ENCODE peak calls at places on chromosomes 16 and 17, in ten cellular contexts. One of them, this sample, is unnamed. For H3K9me3, the result is how much of the 10 kb centered on the place peaks cover.

GRCh38 chr17:32553168-32553567 is 66.4 kb downstream of the CDK5R1 start:
- DNase-seq in cardiac muscle cell: no peak
- DNase-seq in adrenal gland: no peak
- DNase-seq in CD8-positive, alpha-beta memory T cell: no peak
- DNase-seq in mammary epithelial cell: no peak
- DNase-seq in right lobe of liver: no peak
- DNase-seq in prostate gland: no peak
- DNase-seq in lung: no peak
- DNase-seq in tibial nerve: no peak
- DNase-seq in iPS DF 6.9: no peak
- DNase-seq in this sample: no peak

GRCh38 chr17:7579001-7579838 is at the start of gene CD68:
- DNase-seq in cardiac muscle cell: peak
- DNase-seq in adrenal gland: peak
- DNase-seq in CD8-positive, alpha-beta memory T cell: peak
- DNase-seq in mammary epithelial cell: peak
- DNase-seq in right lobe of liver: peak
- DNase-seq in prostate gland: no peak
- DNase-seq in lung: peak
- DNase-seq in tibial nerve: no peak
- DNase-seq in iPS DF 6.9: no peak
- DNase-seq in this sample: peak

GRCh38 chr17:36691606-36692005 is 90.2 kb downstream of the MRM1 start:
- DNase-seq in cardiac muscle cell: no peak
- DNase-seq in adrenal gland: no peak
- DNase-seq in CD8-positive, alpha-beta memory T cell: no peak
- DNase-seq in mammary epithelial cell: no peak
- DNase-seq in right lobe of liver: no peak
- DNase-seq in prostate gland: no peak
- DNase-seq in lung: no peak
- DNase-seq in tibial nerve: no peak
- DNase-seq in iPS DF 6.9: no peak
- DNase-seq in this sample: no peak

GRCh38 chr17:57259817-57260216 is 3.5 kb downstream of the MSI2 start:
- DNase-seq in cardiac muscle cell: no peak
- DNase-seq in adrenal gland: no peak
- DNase-seq in CD8-positive, alpha-beta memory T cell: no peak
- DNase-seq in mammary epithelial cell: no peak
- DNase-seq in right lobe of liver: no peak
- DNase-seq in prostate gland: no peak
- DNase-seq in lung: no peak
- DNase-seq in tibial nerve: no peak
- DNase-seq in iPS DF 6.9: no peak
- DNase-seq in this sample: no peak

GRCh38 chr17:43840814-43841213 is 6.2 kb upstream of the CD300LG start:
- DNase-seq in cardiac muscle cell: peak
- DNase-seq in adrenal gland: no peak
- DNase-seq in CD8-positive, alpha-beta memory T cell: no peak
- DNase-seq in mammary epithelial cell: no peak
- DNase-seq in right lobe of liver: peak
- DNase-seq in prostate gland: no peak
- DNase-seq in lung: no peak
- DNase-seq in tibial nerve: no peak
- DNase-seq in iPS DF 6.9: no peak
- DNase-seq in this sample: peak

GRCh38 chr17:75864448-75864871 is 9.3 kb upstream of the WBP2 start:
- DNase-seq in cardiac muscle cell: peak
- DNase-seq in adrenal gland: no peak
- DNase-seq in CD8-positive, alpha-beta memory T cell: peak
- DNase-seq in mammary epithelial cell: no peak
- DNase-seq in right lobe of liver: no peak
- DNase-seq in prostate gland: no peak
- DNase-seq in lung: peak
- DNase-seq in tibial nerve: peak
- DNase-seq in iPS DF 6.9: no peak
- DNase-seq in this sample: no peak

GRCh38 chr17:57869599-57870282 is 19.9 kb upstream of the MRPS23 start:
- DNase-seq in cardiac muscle cell: peak
- DNase-seq in adrenal gland: peak
- DNase-seq in CD8-positive, alpha-beta memory T cell: no peak
- DNase-seq in mammary epithelial cell: peak
- DNase-seq in right lobe of liver: peak
- DNase-seq in prostate gland: no peak
- DNase-seq in lung: no peak
- DNase-seq in tibial nerve: no peak
- DNase-seq in iPS DF 6.9: no peak
- DNase-seq in this sample: no peak

GRCh38 chr17:67105213-67105612 is 60.9 kb downstream of the CACNG1 start:
- DNase-seq in cardiac muscle cell: peak
- DNase-seq in adrenal gland: no peak
- DNase-seq in CD8-positive, alpha-beta memory T cell: no peak
- DNase-seq in mammary epithelial cell: peak
- DNase-seq in right lobe of liver: no peak
- DNase-seq in prostate gland: no peak
- DNase-seq in lung: no peak
- DNase-seq in tibial nerve: no peak
- DNase-seq in iPS DF 6.9: no peak
- DNase-seq in this sample: no peak

GRCh38 chr16:63776437-63776836 is 1345.4 kb downstream of the CDH11 start:
- DNase-seq in cardiac muscle cell: no peak
- DNase-seq in adrenal gland: no peak
- DNase-seq in CD8-positive, alpha-beta memory T cell: no peak
- DNase-seq in mammary epithelial cell: no peak
- DNase-seq in right lobe of liver: no peak
- DNase-seq in prostate gland: no peak
- DNase-seq in lung: no peak
- DNase-seq in tibial nerve: no peak
- DNase-seq in iPS DF 6.9: no peak
- DNase-seq in this sample: no peak

GRCh38 chr17:75326587-75326955 is 37.3 kb upstream of the SLC25A19 start:
- DNase-seq in cardiac muscle cell: no peak
- DNase-seq in adrenal gland: no peak
- DNase-seq in CD8-positive, alpha-beta memory T cell: no peak
- DNase-seq in mammary epithelial cell: no peak
- DNase-seq in right lobe of liver: no peak
- DNase-seq in prostate gland: no peak
- DNase-seq in lung: no peak
- DNase-seq in tibial nerve: no peak
- DNase-seq in iPS DF 6.9: no peak
- DNase-seq in this sample: no peak

DNA sequence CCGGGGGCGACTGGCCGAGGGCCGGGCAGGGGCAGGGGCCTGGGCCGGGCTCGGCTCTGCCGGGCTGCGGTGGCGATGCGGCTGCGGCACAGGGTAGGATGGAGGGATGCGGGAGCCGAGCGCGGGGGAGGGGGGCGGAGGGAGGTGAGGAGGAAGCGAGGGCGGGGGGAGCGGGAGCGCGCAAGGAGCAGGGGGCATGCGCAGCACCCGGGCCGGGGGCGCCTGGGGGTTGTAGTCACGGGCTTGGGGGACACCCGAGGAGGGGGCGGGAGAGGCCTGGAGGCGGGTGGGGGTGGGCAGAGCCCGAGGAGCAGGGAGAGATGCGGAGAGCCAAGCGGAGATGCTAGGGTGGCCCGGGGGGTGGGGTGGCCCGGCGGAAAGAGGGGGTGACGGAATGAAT is at the start of gene STX1B:
- DNase-seq in cardiac muscle cell: peak
- DNase-seq in adrenal gland: no peak
- DNase-seq in CD8-positive, alpha-beta memory T cell: peak
- DNase-seq in mammary epithelial cell: no peak
- DNase-seq in right lobe of liver: no peak
- DNase-seq in prostate gland: no peak
- DNase-seq in lung: no peak
- DNase-seq in tibial nerve: no peak
- DNase-seq in iPS DF 6.9: no peak
- DNase-seq in this sample: peak
- H3K4me3 ChIP-seq in cardiac muscle cell: peak
- H3K4me3 ChIP-seq in adrenal gland: no peak
- H3K4me3 ChIP-seq in CD8-positive, alpha-beta memory T cell: peak
- H3K4me3 ChIP-seq in mammary epithelial cell: no peak
- H3K4me3 ChIP-seq in right lobe of liver: no peak
- H3K4me3 ChIP-seq in prostate gland: no peak
- H3K4me3 ChIP-seq in lung: no peak
- H3K4me3 ChIP-seq in tibial nerve: no peak
- H3K4me3 ChIP-seq in iPS DF 6.9: peak
- H3K4me3 ChIP-seq in this sample: peak

GRCh38 chr16:61993076-61993475 is 43.2 kb downstream of the CDH8 start:
- DNase-seq in cardiac muscle cell: no peak
- DNase-seq in adrenal gland: no peak
- DNase-seq in CD8-positive, alpha-beta memory T cell: no peak
- DNase-seq in mammary epithelial cell: no peak
- DNase-seq in right lobe of liver: no peak
- DNase-seq in prostate gland: no peak
- DNase-seq in lung: no peak
- DNase-seq in tibial nerve: no peak
- DNase-seq in iPS DF 6.9: no peak
- DNase-seq in this sample: no peak

GRCh38 chr16:61987474-61988012 is 48.7 kb downstream of the CDH8 start:
- DNase-seq in cardiac muscle cell: no peak
- DNase-seq in adrenal gland: no peak
- DNase-seq in CD8-positive, alpha-beta memory T cell: no peak
- DNase-seq in mammary epithelial cell: no peak
- DNase-seq in right lobe of liver: no peak
- DNase-seq in prostate gland: no peak
- DNase-seq in lung: no peak
- DNase-seq in tibial nerve: no peak
- DNase-seq in iPS DF 6.9: no peak
- DNase-seq in this sample: no peak
- H3K9me3 ChIP-seq in cardiac muscle cell: under half
- H3K9me3 ChIP-seq in adrenal gland: under half
- H3K9me3 ChIP-seq in CD8-positive, alpha-beta memory T cell: under half
- H3K9me3 ChIP-seq in mammary epithelial cell: under half
- H3K9me3 ChIP-seq in right lobe of liver: under half
- H3K9me3 ChIP-seq in prostate gland: under half
- H3K9me3 ChIP-seq in lung: under half
- H3K9me3 ChIP-seq in tibial nerve: under half
- H3K9me3 ChIP-seq in iPS DF 6.9: under half
- H3K9me3 ChIP-seq in this sample: under half

GRCh38 chr17:1494203-1494602 is 1.7 kb upstream of the MYO1C start:
- DNase-seq in cardiac muscle cell: no peak
- DNase-seq in adrenal gland: no peak
- DNase-seq in CD8-positive, alpha-beta memory T cell: no peak
- DNase-seq in mammary epithelial cell: no peak
- DNase-seq in right lobe of liver: no peak
- DNase-seq in prostate gland: no peak
- DNase-seq in lung: no peak
- DNase-seq in tibial nerve: no peak
- DNase-seq in iPS DF 6.9: no peak
- DNase-seq in this sample: no peak

GRCh38 chr17:1494736-1495253 is 2.3 kb upstream of the MYO1C start:
- DNase-seq in cardiac muscle cell: no peak
- DNase-seq in adrenal gland: no peak
- DNase-seq in CD8-positive, alpha-beta memory T cell: no peak
- DNase-seq in mammary epithelial cell: no peak
- DNase-seq in right lobe of liver: no peak
- DNase-seq in prostate gland: no peak
- DNase-seq in lung: no peak
- DNase-seq in tibial nerve: no peak
- DNase-seq in iPS DF 6.9: no peak
- DNase-seq in this sample: no peak

GRCh38 chr17:1493291-1493980 is 950 bp upstream of the MYO1C start:
- DNase-seq in cardiac muscle cell: peak
- DNase-seq in adrenal gland: peak
- DNase-seq in CD8-positive, alpha-beta memory T cell: no peak
- DNase-seq in mammary epithelial cell: no peak
- DNase-seq in right lobe of liver: no peak
- DNase-seq in prostate gland: no peak
- DNase-seq in lung: peak
- DNase-seq in tibial nerve: no peak
- DNase-seq in iPS DF 6.9: no peak
- DNase-seq in this sample: no peak

GRCh38 chr17:1496814-1497325 is 4.4 kb upstream of the MYO1C start:
- DNase-seq in cardiac muscle cell: no peak
- DNase-seq in adrenal gland: no peak
- DNase-seq in CD8-positive, alpha-beta memory T cell: no peak
- DNase-seq in mammary epithelial cell: no peak
- DNase-seq in right lobe of liver: no peak
- DNase-seq in prostate gland: no peak
- DNase-seq in lung: no peak
- DNase-seq in tibial nerve: no peak
- DNase-seq in iPS DF 6.9: no peak
- DNase-seq in this sample: no peak

GRCh38 chr17:1495265-1495664 is 2.8 kb upstream of the MYO1C start:
- DNase-seq in cardiac muscle cell: no peak
- DNase-seq in adrenal gland: no peak
- DNase-seq in CD8-positive, alpha-beta memory T cell: no peak
- DNase-seq in mammary epithelial cell: no peak
- DNase-seq in right lobe of liver: no peak
- DNase-seq in prostate gland: peak
- DNase-seq in lung: no peak
- DNase-seq in tibial nerve: no peak
- DNase-seq in iPS DF 6.9: no peak
- DNase-seq in this sample: no peak
- H3K4me3 ChIP-seq in cardiac muscle cell: no peak
- H3K4me3 ChIP-seq in adrenal gland: no peak
- H3K4me3 ChIP-seq in CD8-positive, alpha-beta memory T cell: no peak
- H3K4me3 ChIP-seq in mammary epithelial cell: no peak
- H3K4me3 ChIP-seq in right lobe of liver: no peak
- H3K4me3 ChIP-seq in prostate gland: no peak
- H3K4me3 ChIP-seq in lung: no peak
- H3K4me3 ChIP-seq in tibial nerve: no peak
- H3K4me3 ChIP-seq in iPS DF 6.9: no peak
- H3K4me3 ChIP-seq in this sample: no peak

DNA sequence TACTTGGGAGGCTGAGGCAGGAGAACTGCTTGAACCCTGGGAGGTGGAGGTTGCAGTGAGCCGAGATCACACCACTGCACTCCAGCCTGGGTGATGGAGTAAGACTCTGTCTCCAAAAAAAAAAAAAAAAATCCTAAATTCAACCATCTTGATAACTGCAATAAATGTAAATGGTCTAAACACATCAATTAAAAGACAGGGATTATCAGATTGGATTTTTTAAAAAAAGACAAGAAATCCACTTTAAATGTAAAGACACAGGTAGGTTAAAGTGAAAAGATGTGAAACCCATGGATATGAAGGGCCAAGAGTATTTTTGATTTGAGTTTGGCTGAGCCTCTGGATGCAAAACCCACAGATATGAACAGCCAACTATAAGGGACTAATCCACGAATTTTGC is 64.2 kb upstream of the ATP2A3 start:
- DNase-seq in cardiac muscle cell: no peak
- DNase-seq in adrenal gland: no peak
- DNase-seq in CD8-positive, alpha-beta memory T cell: no peak
- DNase-seq in mammary epithelial cell: no peak
- DNase-seq in right lobe of liver: no peak
- DNase-seq in prostate gland: no peak
- DNase-seq in lung: no peak
- DNase-seq in tibial nerve: no peak
- DNase-seq in iPS DF 6.9: no peak
- DNase-seq in this sample: no peak
- H3K9me3 ChIP-seq in cardiac muscle cell: under half
- H3K9me3 ChIP-seq in adrenal gland: under half
- H3K9me3 ChIP-seq in CD8-positive, alpha-beta memory T cell: under half
- H3K9me3 ChIP-seq in mammary epithelial cell: under half
- H3K9me3 ChIP-seq in right lobe of liver: under half
- H3K9me3 ChIP-seq in prostate gland: under half
- H3K9me3 ChIP-seq in lung: under half
- H3K9me3 ChIP-seq in tibial nerve: half or more
- H3K9me3 ChIP-seq in iPS DF 6.9: under half
- H3K9me3 ChIP-seq in this sample: under half

This sample was measured in HAP-1.